ENCODE peak calls at places on chromosomes 13 and 19, in six cellular contexts. One of them, this sample, is unnamed.

GRCh38 chr19:17394891-17395415 is 957 bp upstream of the CCDC194 start:
- DNase-seq in IMR-90: peak
- DNase-seq in D721Med: peak
- DNase-seq in CD4-positive, alpha-beta T cell: peak
- DNase-seq in keratinocyte: peak
- DNase-seq in SK-N-SH: peak
- DNase-seq in this sample: no peak

GRCh38 chr19:5075603-5076002 is 106.7 kb downstream of the KDM4B start:
- DNase-seq in IMR-90: no peak
- DNase-seq in keratinocyte: no peak
- DNase-seq in CD4-positive, alpha-beta T cell: no peak
- DNase-seq in SK-N-SH: no peak
- DNase-seq in D721Med: no peak
- DNase-seq in this sample: no peak

GRCh38 chr19:46746281-46746965 is at the start of gene STRN4:
- DNase-seq in D721Med: peak
- DNase-seq in keratinocyte: no peak
- DNase-seq in IMR-90: no peak
- DNase-seq in SK-N-SH: peak
- DNase-seq in CD4-positive, alpha-beta T cell: peak
- DNase-seq in this sample: peak

GRCh38 chr19:10952809-10953208 is 8.0 kb upstream of the SMARCA4 start:
- DNase-seq in keratinocyte: no peak
- DNase-seq in D721Med: no peak
- DNase-seq in SK-N-SH: no peak
- DNase-seq in CD4-positive, alpha-beta T cell: no peak
- DNase-seq in IMR-90: no peak
- DNase-seq in this sample: no peak

GRCh38 chr19:4197625-4198466 is 15.4 kb downstream of the ANKRD24 start:
- DNase-seq in D721Med: peak
- DNase-seq in SK-N-SH: peak
- DNase-seq in IMR-90: no peak
- DNase-seq in keratinocyte: no peak
- DNase-seq in CD4-positive, alpha-beta T cell: no peak
- DNase-seq in this sample: no peak

GRCh38 chr13:109818891-109819290 is 32.5 kb upstream of the IRS2 start:
- DNase-seq in CD4-positive, alpha-beta T cell: no peak
- DNase-seq in SK-N-SH: no peak
- DNase-seq in keratinocyte: no peak
- DNase-seq in D721Med: no peak
- DNase-seq in IMR-90: no peak
- DNase-seq in this sample: no peak

GRCh38 chr19:14116918-14117578 is 514 bp downstream of the PRKACA start:
- DNase-seq in D721Med: no peak
- DNase-seq in IMR-90: no peak
- DNase-seq in SK-N-SH: peak
- DNase-seq in keratinocyte: no peak
- DNase-seq in CD4-positive, alpha-beta T cell: no peak
- DNase-seq in this sample: no peak

GRCh38 chr13:70191034-70191433 is 82.8 kb upstream of the KLHL1 start:
- DNase-seq in D721Med: no peak
- DNase-seq in SK-N-SH: no peak
- DNase-seq in IMR-90: no peak
- DNase-seq in keratinocyte: no peak
- DNase-seq in CD4-positive, alpha-beta T cell: no peak
- DNase-seq in this sample: no peak

GRCh38 chr19:58248886-58249285 is 20.2 kb downstream of the ZNF544 start:
- DNase-seq in D721Med: no peak
- DNase-seq in SK-N-SH: no peak
- DNase-seq in CD4-positive, alpha-beta T cell: no peak
- DNase-seq in IMR-90: no peak
- DNase-seq in keratinocyte: no peak
- DNase-seq in this sample: no peak

DNA sequence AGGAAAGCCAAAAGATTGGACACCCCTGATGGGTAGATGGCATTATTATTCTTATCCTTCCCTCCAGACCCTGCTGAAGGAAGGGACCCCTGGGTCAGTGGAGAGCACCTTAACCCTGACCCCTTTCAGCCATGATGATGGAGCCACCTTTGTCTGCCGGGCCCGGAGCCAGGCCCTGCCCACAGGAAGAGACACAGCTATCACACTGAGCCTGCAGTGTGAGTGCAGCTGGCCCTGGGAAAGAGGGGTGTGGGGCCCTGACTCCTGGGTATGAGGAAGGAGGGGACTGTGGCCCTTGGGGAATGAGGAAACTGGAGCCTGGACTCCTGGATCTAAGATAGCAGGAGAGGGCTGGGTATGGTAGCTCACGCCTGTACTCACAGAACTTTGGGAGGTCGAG is 2.7 kb downstream of the KIRREL2 start:
- DNase-seq in keratinocyte: no peak
- DNase-seq in SK-N-SH: no peak
- DNase-seq in D721Med: no peak
- DNase-seq in IMR-90: no peak
- DNase-seq in CD4-positive, alpha-beta T cell: no peak
- DNase-seq in this sample: no peak
- TF ChIP-seq CTCF in keratinocyte: no peak
- TF ChIP-seq CTCF in SK-N-SH: no peak
- TF ChIP-seq CTCF in D721Med: no peak
- TF ChIP-seq CTCF in IMR-90: no peak
- TF ChIP-seq CTCF in CD4-positive, alpha-beta T cell: no peak
- TF ChIP-seq CTCF in this sample: no peak

DNA sequence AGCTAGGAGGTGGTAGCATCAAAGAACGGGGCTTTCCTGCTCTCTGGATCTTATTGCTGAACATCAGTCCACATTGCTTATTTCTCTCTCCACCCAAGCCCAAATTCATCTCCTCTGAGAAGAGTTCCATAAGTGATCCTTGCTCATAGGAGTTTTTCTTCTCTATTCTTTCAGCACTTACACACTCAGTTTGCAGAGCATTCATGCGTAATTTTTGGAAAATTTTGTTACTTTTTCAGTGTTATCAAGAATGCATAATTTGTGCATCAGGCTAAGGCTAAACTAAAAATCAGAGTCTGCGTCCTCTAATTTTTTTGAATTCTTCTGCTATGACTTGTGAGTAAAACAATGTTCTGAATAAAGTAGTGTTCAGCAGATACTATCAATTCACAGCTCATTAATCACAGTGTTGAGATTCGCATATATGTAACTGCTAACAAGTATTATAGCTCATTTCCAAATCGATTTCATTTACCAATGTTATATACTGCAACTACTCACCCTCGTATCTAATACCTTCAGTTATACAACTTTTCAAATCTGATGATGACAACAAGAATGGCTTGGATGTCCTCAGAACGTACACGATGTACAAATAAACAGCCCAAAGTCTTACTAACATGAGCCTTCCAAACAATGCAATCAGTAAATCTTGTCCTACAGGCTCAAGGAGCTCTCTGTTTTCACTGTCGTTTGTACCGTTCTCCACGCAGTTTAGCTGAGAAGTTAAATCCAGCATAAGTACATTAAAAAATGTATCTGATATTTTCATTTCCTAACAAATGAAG is 36.3 kb upstream of the STARD13 start:
- DNase-seq in SK-N-SH: no peak
- DNase-seq in keratinocyte: no peak
- DNase-seq in CD4-positive, alpha-beta T cell: no peak
- DNase-seq in D721Med: no peak
- DNase-seq in IMR-90: peak
- DNase-seq in this sample: no peak
- TF ChIP-seq CTCF in SK-N-SH: no peak
- TF ChIP-seq CTCF in keratinocyte: no peak
- TF ChIP-seq CTCF in CD4-positive, alpha-beta T cell: no peak
- TF ChIP-seq CTCF in D721Med: no peak
- TF ChIP-seq CTCF in IMR-90: no peak
- TF ChIP-seq CTCF in this sample: no peak

GRCh38 chr13:111025310-111025709 is 89.8 kb upstream of the ARHGEF7 start:
- DNase-seq in D721Med: no peak
- DNase-seq in IMR-90: no peak
- DNase-seq in SK-N-SH: no peak
- DNase-seq in keratinocyte: no peak
- DNase-seq in CD4-positive, alpha-beta T cell: no peak
- DNase-seq in this sample: no peak
- TF ChIP-seq CTCF in D721Med: no peak
- TF ChIP-seq CTCF in IMR-90: no peak
- TF ChIP-seq CTCF in SK-N-SH: no peak
- TF ChIP-seq CTCF in keratinocyte: no peak
- TF ChIP-seq CTCF in CD4-positive, alpha-beta T cell: no peak
- TF ChIP-seq CTCF in this sample: no peak

DNA sequence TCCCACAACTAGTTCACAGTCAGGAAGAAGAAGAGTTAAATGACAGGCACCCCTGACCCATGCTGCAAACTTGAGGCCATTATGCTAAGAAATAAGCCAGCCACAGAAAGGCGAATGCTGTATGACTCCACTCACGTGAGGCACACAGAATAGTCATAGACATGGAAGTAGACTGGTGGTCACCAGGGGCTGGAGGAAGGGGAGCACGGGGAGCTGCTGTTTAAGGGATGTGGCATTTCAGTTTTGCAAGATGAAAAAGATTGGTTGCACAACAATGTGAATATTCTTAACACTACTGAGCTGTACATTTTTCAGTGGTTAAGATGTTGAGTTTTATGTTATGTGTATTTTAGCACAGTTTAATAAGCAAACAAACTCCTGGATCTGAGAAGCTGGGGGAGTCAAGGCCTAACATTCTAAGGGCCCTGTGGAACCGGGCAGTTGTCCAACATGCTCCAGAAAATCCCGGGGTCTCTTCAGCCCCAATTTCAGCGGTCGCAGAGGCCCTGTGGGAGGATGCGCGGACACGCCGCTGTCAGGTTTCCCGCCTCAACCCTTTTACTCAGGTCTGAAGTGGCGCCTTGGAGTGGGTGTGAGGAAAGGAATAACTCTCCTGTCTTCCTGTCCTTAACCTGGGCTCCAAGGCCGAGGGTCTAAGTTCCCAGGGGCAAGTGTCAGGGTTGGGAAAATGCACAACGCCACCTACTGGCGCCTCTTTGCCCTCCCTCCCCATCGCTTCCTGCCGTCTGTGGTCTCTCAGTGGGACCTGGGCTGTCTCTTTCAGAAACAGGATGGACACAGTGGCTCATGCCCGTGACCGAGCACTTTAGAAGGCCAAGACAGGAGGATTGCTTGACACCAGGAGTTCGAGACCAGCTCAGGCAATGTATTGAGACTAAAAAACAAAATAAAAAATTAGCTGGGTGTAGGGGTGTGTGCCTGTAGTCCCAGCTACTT is 4.4 kb upstream of the TMEM272 start:
- DNase-seq in IMR-90: peak
- DNase-seq in CD4-positive, alpha-beta T cell: no peak
- DNase-seq in D721Med: peak
- DNase-seq in keratinocyte: no peak
- DNase-seq in SK-N-SH: peak
- DNase-seq in this sample: no peak
- TF ChIP-seq CTCF in IMR-90: peak
- TF ChIP-seq CTCF in CD4-positive, alpha-beta T cell: peak
- TF ChIP-seq CTCF in D721Med: peak
- TF ChIP-seq CTCF in keratinocyte: peak
- TF ChIP-seq CTCF in SK-N-SH: peak
- TF ChIP-seq CTCF in this sample: no peak

GRCh38 chr19:1274081-1274851 is 1.1 kb upstream of the FAM174C start:
- DNase-seq in IMR-90: no peak
- DNase-seq in keratinocyte: no peak
- DNase-seq in D721Med: no peak
- DNase-seq in SK-N-SH: no peak
- DNase-seq in CD4-positive, alpha-beta T cell: no peak
- DNase-seq in this sample: no peak
- TF ChIP-seq CTCF in IMR-90: no peak
- TF ChIP-seq CTCF in keratinocyte: no peak
- TF ChIP-seq CTCF in D721Med: no peak
- TF ChIP-seq CTCF in SK-N-SH: no peak
- TF ChIP-seq CTCF in CD4-positive, alpha-beta T cell: no peak
- TF ChIP-seq CTCF in this sample: no peak

GRCh38 chr13:103835052-103835451 is 768.8 kb upstream of the SLC10A2 start:
- DNase-seq in IMR-90: no peak
- DNase-seq in CD4-positive, alpha-beta T cell: no peak
- DNase-seq in SK-N-SH: no peak
- DNase-seq in D721Med: no peak
- DNase-seq in keratinocyte: no peak
- DNase-seq in this sample: no peak

GRCh38 chr13:103839460-103839859 is 773.2 kb upstream of the SLC10A2 start:
- DNase-seq in keratinocyte: no peak
- DNase-seq in IMR-90: no peak
- DNase-seq in SK-N-SH: peak
- DNase-seq in CD4-positive, alpha-beta T cell: no peak
- DNase-seq in D721Med: no peak
- DNase-seq in this sample: no peak
- TF ChIP-seq CTCF in keratinocyte: no peak
- TF ChIP-seq CTCF in IMR-90: no peak
- TF ChIP-seq CTCF in SK-N-SH: no peak
- TF ChIP-seq CTCF in CD4-positive, alpha-beta T cell: no peak
- TF ChIP-seq CTCF in D721Med: no peak
- TF ChIP-seq CTCF in this sample: no peak

GRCh38 chr19:39413903-39414608 is 1.6 kb downstream of the PLEKHG2 start:
- DNase-seq in IMR-90: peak
- DNase-seq in CD4-positive, alpha-beta T cell: no peak
- DNase-seq in keratinocyte: no peak
- DNase-seq in SK-N-SH: peak
- DNase-seq in D721Med: no peak
- DNase-seq in this sample: no peak
- TF ChIP-seq CTCF in IMR-90: peak
- TF ChIP-seq CTCF in CD4-positive, alpha-beta T cell: no peak
- TF ChIP-seq CTCF in keratinocyte: peak
- TF ChIP-seq CTCF in SK-N-SH: peak
- TF ChIP-seq CTCF in D721Med: peak
- TF ChIP-seq CTCF in this sample: no peak